ENCODE peak calls at places on chromosomes 11 and 22, in seven cellular contexts. Z, H, X, M, U, C and O are unnamed samples.

GRCh38 chr11:118706546-118706825 is 27.0 kb upstream of the TREH start:
- DNase-seq in H (no peak), Z (no peak), U (no peak), X (no peak), M (no peak), C (no peak), O (no peak)

GRCh38 chr11:131841028-131841427 is 470.6 kb downstream of the NTM start:
- DNase-seq in U (no peak), X (no peak), H (no peak), Z (no peak), C (no peak), M (no peak), O (no peak)

GRCh38 chr11:3920148-3920852 is 64.8 kb downstream of the STIM1 start:
- DNase-seq in H (peak), Z (peak), C (no peak), M (no peak), X (peak), U (no peak), O (no peak)

GRCh38 chr22:42397332-42398246 is 34.6 kb downstream of the NFAM1 start:
- DNase-seq in U (no peak), X (no peak), C (no peak), M (peak), Z (peak), H (no peak), O (no peak)

GRCh38 chr11:75673977-75674582 is 5.2 kb upstream of the MAP6 start:
- DNase-seq in H (peak), U (peak), X (no peak), M (peak), C (no peak), Z (peak), O (no peak)

GRCh38 chr11:62652156-62653006 is 721 bp downstream of the INTS5 start:
- DNase-seq in H (peak), X (no peak), C (no peak), Z (peak), M (no peak), U (no peak), O (no peak)

GRCh38 chr11:70643642-70644041 is 245.3 kb downstream of the CTTN start:
- DNase-seq in H (no peak), Z (no peak), C (no peak), M (no peak), X (no peak), U (no peak), O (no peak)

GRCh38 chr22:24043957-24044356 is 32.9 kb downstream of the CABIN1 start:
- DNase-seq in C (no peak), M (peak), X (no peak), H (no peak), U (no peak), Z (no peak), O (no peak)

GRCh38 chr22:39926175-39927152 is 25.6 kb downstream of the GRAP2 start:
- DNase-seq in C (peak), U (no peak), H (no peak), M (no peak), X (no peak), Z (peak), O (no peak)

GRCh38 chr11:8384199-8384821 is 120.6 kb upstream of the LMO1 start:
- DNase-seq in M (peak), X (no peak), U (no peak), Z (no peak), H (no peak), C (no peak), O (no peak)

GRCh38 chr11:19872526-19873135 is 160.0 kb downstream of the NAV2 start:
- DNase-seq in U (no peak), M (no peak), H (no peak), Z (no peak), X (no peak), C (no peak), O (no peak)

GRCh38 chr22:35785181-35785923 is 67.7 kb downstream of the APOL5 start:
- DNase-seq in H (no peak), X (no peak), C (no peak), M (no peak), Z (no peak), U (no peak), O (no peak)

GRCh38 chr11:83275888-83276641 is 10.1 kb downstream of the CCDC90B start:
- DNase-seq in H (no peak), U (no peak), M (no peak), C (no peak), X (no peak), Z (no peak), O (no peak)

GRCh38 chr22:31843526-31843925 is 89.7 kb downstream of the DEPDC5 start:
- DNase-seq in U (no peak), X (no peak), M (no peak), H (no peak), C (no peak), Z (no peak), O (no peak)

GRCh38 chr11:118243161-118243560 is 9.0 kb downstream of the MPZL3 start:
- DNase-seq in Z (no peak), H (no peak), U (no peak), M (no peak), C (no peak), X (no peak), O (no peak)